ENCODE peak calls at places on chromosomes 6 and 20, in seven cellular contexts. N is RPMI8226; Q is H9; V is fibroblast of villous mesenchyme; P is RWPE1; L is activated CD8-positive, alpha-beta T cell treated with anti-CD3 and anti-CD28 coated beads, Interleukin-2, amount 10 ng/mL, durations not matched to agents 7 days and 5 days; B is activated CD8-positive, alpha-beta memory T cell treated with anti-CD3 and anti-CD28 coated beads, Interleukin-2, amount 50 U/mL, for 48 hours. W is an unnamed sample.

GRCh38 chr6:143233563-143234285 is 173.0 kb downstream of the AIG1 start:
- DNase-seq in N (no peak), Q (no peak), V (no peak), P (no peak), L (no peak), B (no peak), W (peak)

GRCh38 chr6:128932061-128932460 is 49.1 kb downstream of the LAMA2 start:
- DNase-seq in N (no peak), Q (no peak), V (peak), P (peak), L (no peak), B (no peak), W (peak)

GRCh38 chr6:16514249-16514648 is 247.0 kb downstream of the ATXN1 start:
- DNase-seq in N (peak), Q (peak), V (peak), P (peak), L (peak), B (no peak), W (peak)

GRCh38 chr6:115932481-115932880 is 128.2 kb downstream of the FRK start:
- DNase-seq in N (no peak), Q (no peak), V (no peak), P (no peak), L (no peak), B (no peak), W (no peak)

GRCh38 chr6:35360349-35361138 is 18.2 kb downstream of the PPARD start:
- DNase-seq in N (peak), Q (peak), V (peak), P (no peak), L (no peak), B (no peak), W (peak)

GRCh38 chr20:10309326-10309725 is 90.7 kb downstream of the SNAP25 start:
- DNase-seq in N (no peak), Q (no peak), V (peak), P (peak), L (no peak), B (no peak), W (peak)

GRCh38 chr6:167270499-167271307 is 20.4 kb upstream of the UNC93A start:
- DNase-seq in N (no peak), Q (peak), V (no peak), P (no peak), L (no peak), B (no peak), W (no peak)

GRCh38 chr6:79821859-79822258 is 125.5 kb downstream of the ELOVL4 start:
- DNase-seq in N (no peak), Q (no peak), V (no peak), P (peak), L (no peak), B (no peak), W (peak)

GRCh38 chr6:33492093-33492492 is 37.7 kb downstream of the ZBTB9 start:
- DNase-seq in N (no peak), Q (no peak), V (no peak), P (no peak), L (no peak), B (no peak), W (no peak)

GRCh38 chr6:21604081-21604480 is 10.5 kb downstream of the SOX4 start:
- DNase-seq in N (no peak), Q (no peak), V (no peak), P (no peak), L (no peak), B (no peak), W (no peak)

GRCh38 chr6:107701231-107701630 is 122.9 kb downstream of the SCML4 start:
- DNase-seq in N (no peak), Q (no peak), V (no peak), P (no peak), L (no peak), B (no peak), W (no peak)

GRCh38 chr20:48217191-48217590 is 431.9 kb upstream of the SULF2 start:
- DNase-seq in N (no peak), Q (no peak), V (no peak), P (no peak), L (no peak), B (no peak), W (no peak)

GRCh38 chr6:30647039-30647801 is at the start of gene C6orf136:
- DNase-seq in N (peak), Q (peak), V (peak), P (peak), L (peak), B (peak), W (peak)

GRCh38 chr6:25413506-25413905 is 134.3 kb downstream of the CARMIL1 start:
- DNase-seq in N (no peak), Q (no peak), V (no peak), P (no peak), L (no peak), B (no peak), W (peak)

GRCh38 chr6:139939189-139939979 is 564.9 kb upstream of the CITED2 start:
- DNase-seq in N (no peak), Q (no peak), V (no peak), P (no peak), L (no peak), B (no peak), W (no peak)

GRCh38 chr6:119173249-119174084 is 95.0 kb upstream of the FAM184A start:
- DNase-seq in N (no peak), Q (no peak), V (no peak), P (no peak), L (no peak), B (no peak), W (no peak)

GRCh38 chr20:38109025-38109541 is 56.0 kb downstream of the TGM2 start:
- DNase-seq in N (no peak), Q (no peak), V (peak), P (no peak), L (no peak), B (no peak), W (peak)

GRCh38 chr6:100685747-100686146 is 195.4 kb downstream of the ASCC3 start:
- DNase-seq in N (no peak), Q (no peak), V (no peak), P (no peak), L (no peak), B (no peak), W (no peak)

GRCh38 chr6:7432391-7433207 is 43.0 kb downstream of the RIOK1 start:
- DNase-seq in N (peak), Q (no peak), V (peak), P (no peak), L (no peak), B (no peak), W (no peak)

GRCh38 chr20:44745560-44746366 is at the start of gene KCNK15:
- DNase-seq in N (peak), Q (no peak), V (no peak), P (no peak), L (peak), B (peak), W (no peak)

GRCh38 chr20:47857142-47857993 is 72.1 kb upstream of the SULF2 start:
- DNase-seq in N (peak), Q (no peak), V (no peak), P (no peak), L (no peak), B (no peak), W (peak)

GRCh38 chr20:59835448-59836395 is 97.7 kb downstream of the SYCP2 start:
- DNase-seq in N (peak), Q (peak), V (peak), P (peak), L (no peak), B (no peak), W (no peak)

GRCh38 chr6:157219201-157220200 is 103.8 kb downstream of the TMEM242 start:
- DNase-seq in N (no peak), Q (peak), V (no peak), P (peak), L (no peak), B (peak), W (peak)

GRCh38 chr6:6583836-6584235 is 4.7 kb upstream of the LY86 start:
- DNase-seq in N (peak), Q (no peak), V (no peak), P (no peak), L (peak), B (no peak), W (no peak)

GRCh38 chr6:157274471-157275226 is 48.7 kb downstream of the TMEM242 start:
- DNase-seq in N (peak), Q (peak), V (peak), P (peak), L (peak), B (peak), W (peak)

GRCh38 chr20:47989957-47990356 is 204.7 kb upstream of the SULF2 start:
- DNase-seq in N (no peak), Q (no peak), V (no peak), P (peak), L (no peak), B (no peak), W (no peak)

GRCh38 chr6:74041420-74041819 is 345.4 kb downstream of the CD109 start:
- DNase-seq in N (no peak), Q (peak), V (no peak), P (no peak), L (no peak), B (no peak), W (no peak)

GRCh38 chr20:63253438-63254236 is 626 bp downstream of the NKAIN4 start:
- DNase-seq in N (no peak), Q (peak), V (no peak), P (peak), L (no peak), B (no peak), W (no peak)

GRCh38 chr20:38270869-38271608 is 10.5 kb upstream of the KIAA1755 start:
- DNase-seq in N (no peak), Q (no peak), V (peak), P (peak), L (no peak), B (no peak), W (peak)

GRCh38 chr20:50014570-50015562 is 32.1 kb downstream of the SNAI1 start:
- DNase-seq in N (no peak), Q (no peak), V (no peak), P (no peak), L (no peak), B (no peak), W (no peak)

GRCh38 chr6:123805921-123806320 is 2.3 kb downstream of the NKAIN2 start:
- DNase-seq in N (no peak), Q (no peak), V (no peak), P (no peak), L (no peak), B (no peak), W (no peak)

GRCh38 chr6:146358341-146359046 is 185.1 kb upstream of the RAB32 start:
- DNase-seq in N (no peak), Q (no peak), V (no peak), P (peak), L (no peak), B (no peak), W (no peak)

GRCh38 chr20:20340443-20340842 is 27.5 kb upstream of the INSM1 start:
- DNase-seq in N (no peak), Q (no peak), V (no peak), P (no peak), L (no peak), B (no peak), W (no peak)

GRCh38 chr6:5044866-5045265 is 40.3 kb upstream of the PPP1R3G start:
- DNase-seq in N (no peak), Q (no peak), V (no peak), P (no peak), L (no peak), B (no peak), W (no peak)

GRCh38 chr6:11459002-11459658 is 78.4 kb upstream of the TMEM170B start:
- DNase-seq in N (no peak), Q (no peak), V (no peak), P (no peak), L (no peak), B (no peak), W (no peak)